ENCODE peak calls at places on chromosomes 16 and 17, in ten cellular contexts. O is heart left ventricle; W is IMR-90; P is right cardiac atrium; E is ovary; K is CD8-positive, alpha-beta T cell; V is AG04450; X is H9; B is effector memory CD4-positive, alpha-beta T cell; R is lower lobe of right lung. Y is an unnamed sample.

GRCh38 chr16:63981639-63982038 is 1140.2 kb downstream of the CDH11 start:
- DNase-seq in K (no peak), E (no peak), B (no peak), R (no peak), V (no peak), O (no peak), W (no peak), X (no peak), P (no peak), Y (no peak)

GRCh38 chr16:56560447-56560846 is 4.4 kb upstream of the MT4 start:
- DNase-seq in E (no peak), R (no peak), X (no peak), K (no peak), W (no peak), P (no peak), O (no peak), B (no peak), V (no peak), Y (no peak)

GRCh38 chr16:66933776-66934137 is 445 bp downstream of the CIAO2B start:
- DNase-seq in E (no peak), K (peak), O (no peak), P (no peak), X (no peak), B (no peak), W (peak), R (no peak), V (no peak), Y (no peak)

GRCh38 chr17:75473246-75473645 is 16.8 kb downstream of the TMEM94 start:
- DNase-seq in R (no peak), E (no peak), V (no peak), W (no peak), O (no peak), P (peak), K (no peak), X (no peak), B (no peak), Y (no peak)

GRCh38 chr16:66135376-66135775 is 231.1 kb upstream of the CDH5 start:
- DNase-seq in K (no peak), X (no peak), W (peak), R (no peak), O (no peak), E (peak), V (no peak), B (no peak), P (peak), Y (no peak)

GRCh38 chr16:11700264-11701029 is 32.2 kb downstream of the SNN start:
- DNase-seq in B (no peak), K (no peak), W (peak), P (no peak), E (no peak), R (no peak), V (no peak), X (no peak), O (no peak), Y (no peak)

GRCh38 chr16:49281843-49282642 is 405 bp upstream of the CBLN1 start:
- DNase-seq in R (peak), W (peak), X (peak), O (peak), E (peak), V (no peak), P (peak), K (no peak), B (no peak), Y (no peak)

GRCh38 chr16:79278506-79278905 is 322.0 kb downstream of the MAF start:
- DNase-seq in R (no peak), P (no peak), V (no peak), B (peak), W (no peak), X (no peak), K (peak), E (no peak), O (no peak), Y (no peak)

GRCh38 chr16:4529085-4530060 is 9.2 kb downstream of the CDIP1 start:
- DNase-seq in R (no peak), W (peak), P (no peak), X (peak), K (no peak), V (peak), O (no peak), B (no peak), E (no peak), Y (no peak)

GRCh38 chr17:77480509-77481215 is 339.9 kb downstream of the SEC14L1 start:
- DNase-seq in X (no peak), K (no peak), P (no peak), W (no peak), B (no peak), E (no peak), R (no peak), V (no peak), O (peak), Y (no peak)
- H3K27ac ChIP-seq in X (no peak), K (no peak), P (no peak), W (no peak), B (peak), E (peak), R (no peak), V (peak), O (peak), Y (no peak)

GRCh38 chr17:57944796-57945362 is 10.3 kb downstream of the CUEDC1 start:
- DNase-seq in B (no peak), E (no peak), W (no peak), P (no peak), V (no peak), O (no peak), K (no peak), X (no peak), R (no peak), Y (no peak)
- H3K27ac ChIP-seq in B (no peak), E (no peak), W (no peak), P (peak), V (no peak), O (peak), K (no peak), X (no peak), R (no peak), Y (no peak)

GRCh38 chr17:49708515-49709161 is 874 bp upstream of the SLC35B1 start:
- DNase-seq in P (no peak), O (no peak), B (no peak), K (no peak), X (peak), W (no peak), R (no peak), V (no peak), E (no peak), Y (no peak)
- H3K27ac ChIP-seq in P (peak), O (peak), B (peak), K (peak), X (no peak), W (peak), R (peak), V (no peak), E (no peak), Y (no peak)

DNA sequence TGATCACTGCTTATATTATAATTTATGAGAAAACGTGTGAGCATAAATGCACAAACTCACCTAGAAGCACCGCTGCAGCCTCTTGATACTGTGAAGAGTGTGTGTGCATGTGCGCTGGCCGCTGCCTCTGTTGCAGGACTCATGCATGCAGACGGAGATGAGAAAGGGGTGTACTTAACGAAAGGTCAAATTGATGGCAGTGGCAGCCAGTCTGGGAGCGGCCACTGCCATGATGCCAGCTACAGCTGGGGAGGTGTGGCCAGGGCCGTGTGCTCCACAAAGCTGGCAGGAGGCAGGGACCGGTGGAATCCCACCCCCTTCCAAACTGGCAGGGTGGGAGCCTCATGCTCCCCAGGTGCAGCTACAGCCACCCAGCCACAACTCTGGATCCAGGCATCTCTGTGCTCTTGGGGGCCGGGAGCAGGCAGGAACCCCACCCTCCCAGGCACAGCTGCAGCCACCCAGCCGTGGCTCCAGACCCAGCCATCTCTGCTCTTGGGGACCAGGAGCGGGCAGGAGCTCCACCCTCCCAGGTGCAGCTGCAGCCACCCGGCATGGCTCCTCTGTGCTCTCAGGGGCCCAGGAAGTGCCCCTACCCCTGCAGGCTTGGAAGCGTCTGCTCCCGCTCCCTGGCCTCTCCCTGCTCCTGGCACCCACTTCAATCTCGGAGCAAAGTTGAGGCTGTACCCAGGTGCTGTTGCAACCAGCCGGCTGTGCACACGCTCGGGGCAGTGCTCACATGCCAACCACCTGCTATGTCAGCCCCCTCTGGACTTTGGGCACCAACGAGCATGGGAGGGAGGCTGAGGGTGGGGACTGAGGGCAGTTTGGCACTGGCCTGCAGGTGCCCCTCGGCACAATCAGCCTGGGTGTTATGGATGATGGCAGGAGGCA is 77.5 kb upstream of the CHMP6 start:
- DNase-seq in P (no peak), O (no peak), R (no peak), V (no peak), K (no peak), W (no peak), E (no peak), B (no peak), X (no peak), Y (no peak)
- H3K27ac ChIP-seq in P (no peak), O (no peak), R (no peak), V (no peak), K (no peak), W (no peak), E (no peak), B (no peak), X (no peak), Y (no peak)

GRCh38 chr17:42456223-42457106 is 2.2 kb upstream of the ATP6V0A1 start:
- DNase-seq in P (no peak), B (no peak), E (no peak), W (peak), R (no peak), V (no peak), O (no peak), X (no peak), K (peak), Y (no peak)
- H3K27ac ChIP-seq in P (peak), B (peak), E (peak), W (peak), R (peak), V (no peak), O (peak), X (no peak), K (no peak), Y (no peak)